ENCODE peak calls at places on chromosomes 3 and 15, in six cellular contexts. One of them, this sample, is unnamed.

GRCh38 chr3:188316021-188316722 is 162.2 kb downstream of the LPP start:
- DNase-seq in BJ: no peak
- DNase-seq in pancreas: no peak
- DNase-seq in bronchial epithelial cell: no peak
- DNase-seq in body of pancreas: no peak
- DNase-seq in GM06990: no peak
- DNase-seq in this sample: no peak

GRCh38 chr3:23874359-23875120 is 42.2 kb downstream of the NKIRAS1 start:
- DNase-seq in body of pancreas: no peak
- DNase-seq in pancreas: no peak
- DNase-seq in bronchial epithelial cell: peak; percentile 72
- DNase-seq in GM06990: no peak
- DNase-seq in BJ: peak; percentile 28
- DNase-seq in this sample: no peak

GRCh38 chr3:182165234-182165633 is 453.5 kb downstream of the SOX2 start:
- DNase-seq in BJ: no peak
- DNase-seq in pancreas: no peak
- DNase-seq in body of pancreas: no peak
- DNase-seq in bronchial epithelial cell: peak; percentile 99
- DNase-seq in GM06990: no peak
- DNase-seq in this sample: peak; percentile 30

GRCh38 chr3:153667341-153667740 is 453.8 kb upstream of the ARHGEF26 start:
- DNase-seq in GM06990: no peak
- DNase-seq in body of pancreas: no peak
- DNase-seq in pancreas: no peak
- DNase-seq in bronchial epithelial cell: no peak
- DNase-seq in BJ: no peak
- DNase-seq in this sample: no peak

GRCh38 chr15:65888998-65889397 is 19.7 kb downstream of the RAB11A start:
- DNase-seq in pancreas: no peak
- DNase-seq in body of pancreas: no peak
- DNase-seq in bronchial epithelial cell: no peak
- DNase-seq in BJ: no peak
- DNase-seq in GM06990: no peak
- DNase-seq in this sample: no peak

GRCh38 chr3:139585820-139586219 is 46.3 kb upstream of the RBP1 start:
- DNase-seq in GM06990: no peak
- DNase-seq in body of pancreas: no peak
- DNase-seq in BJ: no peak
- DNase-seq in bronchial epithelial cell: no peak
- DNase-seq in pancreas: no peak
- DNase-seq in this sample: no peak

GRCh38 chr15:99076109-99076508 is 28.8 kb upstream of the SYNM start:
- DNase-seq in pancreas: no peak
- DNase-seq in GM06990: no peak
- DNase-seq in BJ: no peak
- DNase-seq in bronchial epithelial cell: no peak
- DNase-seq in body of pancreas: no peak
- DNase-seq in this sample: no peak

GRCh38 chr3:7332696-7333095 is 471.8 kb downstream of the GRM7 start:
- DNase-seq in BJ: no peak
- DNase-seq in bronchial epithelial cell: no peak
- DNase-seq in GM06990: no peak
- DNase-seq in body of pancreas: no peak
- DNase-seq in pancreas: no peak
- DNase-seq in this sample: no peak

GRCh38 chr15:56042982-56043980 is 49.9 kb upstream of the NEDD4 start:
- DNase-seq in BJ: no peak
- DNase-seq in GM06990: no peak
- DNase-seq in bronchial epithelial cell: no peak
- DNase-seq in body of pancreas: no peak
- DNase-seq in pancreas: no peak
- DNase-seq in this sample: no peak

GRCh38 chr3:105523496-105523895 is 156.8 kb downstream of the ALCAM start:
- DNase-seq in bronchial epithelial cell: peak; percentile 61
- DNase-seq in body of pancreas: no peak
- DNase-seq in BJ: peak; percentile 16
- DNase-seq in GM06990: no peak
- DNase-seq in pancreas: no peak
- DNase-seq in this sample: no peak

GRCh38 chr15:57861039-57861638 is 154.6 kb downstream of the POLR2M start:
- DNase-seq in body of pancreas: peak; percentile 28
- DNase-seq in GM06990: no peak
- DNase-seq in bronchial epithelial cell: peak; percentile 65
- DNase-seq in pancreas: no peak
- DNase-seq in BJ: no peak
- DNase-seq in this sample: peak; percentile 37

GRCh38 chr3:61562810-61563613 is 1.6 kb downstream of the PTPRG start:
- DNase-seq in bronchial epithelial cell: no peak
- DNase-seq in pancreas: peak; percentile 64
- DNase-seq in body of pancreas: peak; percentile 40
- DNase-seq in BJ: no peak
- DNase-seq in GM06990: peak; percentile 52
- DNase-seq in this sample: no peak

GRCh38 chr15:43511012-43511885 is 6.2 kb upstream of the MAP1A start:
- DNase-seq in GM06990: no peak
- DNase-seq in BJ: no peak
- DNase-seq in body of pancreas: no peak
- DNase-seq in bronchial epithelial cell: no peak
- DNase-seq in pancreas: no peak
- DNase-seq in this sample: no peak

GRCh38 chr15:84752700-84753099 is 4.3 kb downstream of the ZNF592 start:
- DNase-seq in BJ: no peak
- DNase-seq in bronchial epithelial cell: no peak
- DNase-seq in GM06990: no peak
- DNase-seq in body of pancreas: no peak
- DNase-seq in pancreas: no peak
- DNase-seq in this sample: no peak

GRCh38 chr3:58299839-58300516 is 6.1 kb upstream of the RPP14 start:
- DNase-seq in pancreas: no peak
- DNase-seq in body of pancreas: no peak
- DNase-seq in BJ: no peak
- DNase-seq in GM06990: no peak
- DNase-seq in bronchial epithelial cell: peak; percentile 50
- DNase-seq in this sample: no peak

GRCh38 chr3:21195203-21195602 is 555.8 kb downstream of the ZNF385D start:
- DNase-seq in bronchial epithelial cell: no peak
- DNase-seq in BJ: no peak
- DNase-seq in pancreas: no peak
- DNase-seq in body of pancreas: no peak
- DNase-seq in GM06990: no peak
- DNase-seq in this sample: no peak

GRCh38 chr3:186057594-186057993 is 51.3 kb downstream of the ETV5 start:
- DNase-seq in BJ: peak; percentile 10
- DNase-seq in body of pancreas: no peak
- DNase-seq in GM06990: no peak
- DNase-seq in pancreas: no peak
- DNase-seq in bronchial epithelial cell: peak; percentile 81
- DNase-seq in this sample: no peak

GRCh38 chr3:131242201-131242600 is 139.4 kb upstream of the NUDT16 start:
- DNase-seq in BJ: no peak
- DNase-seq in body of pancreas: no peak
- DNase-seq in pancreas: no peak
- DNase-seq in bronchial epithelial cell: no peak
- DNase-seq in GM06990: no peak
- DNase-seq in this sample: no peak

GRCh38 chr3:77780621-77781020 is 740.7 kb downstream of the ROBO2 start:
- DNase-seq in BJ: no peak
- DNase-seq in body of pancreas: no peak
- DNase-seq in bronchial epithelial cell: no peak
- DNase-seq in GM06990: no peak
- DNase-seq in pancreas: no peak
- DNase-seq in this sample: no peak

GRCh38 chr3:152151216-152151874 is 117.4 kb upstream of the MBNL1 start:
- DNase-seq in BJ: no peak
- DNase-seq in GM06990: no peak
- DNase-seq in body of pancreas: no peak
- DNase-seq in bronchial epithelial cell: peak; percentile 29
- DNase-seq in pancreas: no peak
- DNase-seq in this sample: no peak

DNA sequence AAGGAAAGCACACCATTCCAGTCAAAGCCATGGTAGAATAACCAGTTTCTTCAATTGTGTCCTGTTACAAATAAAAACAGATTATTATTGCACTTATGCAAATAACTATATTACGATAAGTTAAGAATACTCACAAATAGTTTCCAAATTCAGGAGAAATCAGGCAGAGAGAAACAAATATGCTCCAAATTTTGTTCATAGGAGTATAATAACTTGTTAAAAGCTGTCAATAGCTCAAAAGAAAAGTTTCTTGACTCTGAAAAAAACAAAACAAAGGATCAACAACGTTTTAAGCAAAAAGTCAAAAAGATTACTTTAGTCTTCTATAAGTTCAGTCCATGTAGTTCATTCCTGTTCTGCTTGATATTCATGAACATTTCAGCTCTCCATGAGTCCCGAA is 59.7 kb upstream of the BDH1 start:
- DNase-seq in body of pancreas: no peak
- DNase-seq in BJ: no peak
- DNase-seq in GM06990: no peak
- DNase-seq in bronchial epithelial cell: no peak
- DNase-seq in pancreas: no peak
- DNase-seq in this sample: no peak
- H3K36me3 ChIP-seq in body of pancreas: no peaks in the 10 kb centered on the region
- H3K36me3 ChIP-seq in BJ: peaks cover 6% of the 10 kb centered on the region
- H3K36me3 ChIP-seq in GM06990: peaks cover 5% of the 10 kb centered on the region
- H3K36me3 ChIP-seq in bronchial epithelial cell: peaks cover 5% of the 10 kb centered on the region
- H3K36me3 ChIP-seq in pancreas: peaks cover 83% of the 10 kb centered on the region
- H3K36me3 ChIP-seq in this sample: no peaks in the 10 kb centered on the region

GRCh38 chr3:70840106-70840870 is 527.9 kb upstream of the MDFIC2 start:
- DNase-seq in pancreas: no peak
- DNase-seq in BJ: no peak
- DNase-seq in GM06990: no peak
- DNase-seq in bronchial epithelial cell: peak; percentile 72
- DNase-seq in body of pancreas: peak; percentile 24
- DNase-seq in this sample: no peak
- TF ChIP-seq CTCF in pancreas: no peak
- TF ChIP-seq CTCF in BJ: no peak
- TF ChIP-seq CTCF in GM06990: no peak
- TF ChIP-seq CTCF in bronchial epithelial cell: no peak
- TF ChIP-seq CTCF in body of pancreas: no peak
- TF ChIP-seq CTCF in this sample: no peak

GRCh38 chr15:67862771-67863441 is 23.1 kb upstream of the RNU6-1 start:
- DNase-seq in bronchial epithelial cell: no peak
- DNase-seq in body of pancreas: no peak
- DNase-seq in GM06990: peak; percentile 63
- DNase-seq in BJ: no peak
- DNase-seq in pancreas: no peak
- DNase-seq in this sample: no peak
- H3K4me3 ChIP-seq in bronchial epithelial cell: no peak overlapping the region
- H3K4me3 ChIP-seq in body of pancreas: no peak overlapping the region
- H3K4me3 ChIP-seq in GM06990: peak overlapping the region; percentile 63
- H3K4me3 ChIP-seq in BJ: no peak overlapping the region
- H3K4me3 ChIP-seq in pancreas: peak overlapping the region; percentile 38
- H3K4me3 ChIP-seq in this sample: peak overlapping the region; percentile 28

GRCh38 chr15:59662260-59662659 is 4.9 kb upstream of the GTF2A2 start:
- DNase-seq in GM06990: no peak
- DNase-seq in bronchial epithelial cell: no peak
- DNase-seq in BJ: no peak
- DNase-seq in body of pancreas: no peak
- DNase-seq in pancreas: no peak
- DNase-seq in this sample: no peak

GRCh38 chr15:59659366-59659765 is 2.1 kb upstream of the GTF2A2 start:
- DNase-seq in pancreas: no peak
- DNase-seq in body of pancreas: no peak
- DNase-seq in BJ: no peak
- DNase-seq in bronchial epithelial cell: no peak
- DNase-seq in GM06990: no peak
- DNase-seq in this sample: no peak

GRCh38 chr15:59654043-59654442 is 3.3 kb downstream of the GTF2A2 start:
- DNase-seq in body of pancreas: no peak
- DNase-seq in bronchial epithelial cell: no peak
- DNase-seq in BJ: no peak
- DNase-seq in pancreas: no peak
- DNase-seq in GM06990: no peak
- DNase-seq in this sample: no peak

GRCh38 chr15:59656935-59657634 is at the start of gene GTF2A2:
- DNase-seq in GM06990: peak; percentile 98
- DNase-seq in BJ: peak; percentile 73
- DNase-seq in pancreas: peak; percentile 95
- DNase-seq in body of pancreas: peak; percentile 93
- DNase-seq in bronchial epithelial cell: peak; percentile 90
- DNase-seq in this sample: peak; percentile 93

DNA sequence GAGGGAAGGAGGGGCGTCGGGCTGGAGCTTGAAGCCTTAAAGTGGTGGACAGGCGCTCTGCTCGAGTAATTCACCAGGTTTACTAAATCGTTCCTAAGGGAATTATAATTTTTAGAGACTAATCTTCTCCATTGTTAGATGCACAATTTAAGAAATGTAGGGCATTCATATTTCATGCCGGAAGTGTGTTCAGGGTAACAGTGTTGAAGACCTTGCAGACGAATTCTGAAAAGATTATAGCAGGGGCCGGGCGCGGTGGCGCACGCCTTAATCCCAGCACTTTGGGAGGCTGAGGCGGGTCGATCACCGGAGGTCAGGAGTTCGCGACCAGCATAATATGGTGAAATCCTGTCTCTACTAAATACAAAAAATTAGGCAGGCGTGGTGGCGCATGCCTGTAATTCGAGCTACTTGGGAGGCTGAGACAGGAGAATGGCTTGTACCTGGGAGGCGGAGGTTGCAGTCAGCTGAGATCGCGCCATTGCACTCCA is 365 bp upstream of the GTF2A2 start:
- DNase-seq in body of pancreas: no peak
- DNase-seq in pancreas: no peak
- DNase-seq in GM06990: no peak
- DNase-seq in BJ: no peak
- DNase-seq in bronchial epithelial cell: no peak
- DNase-seq in this sample: no peak
- H3K36me3 ChIP-seq in body of pancreas: no peaks in the 10 kb centered on the region
- H3K36me3 ChIP-seq in pancreas: no peaks in the 10 kb centered on the region
- H3K36me3 ChIP-seq in GM06990: peaks cover 9% of the 10 kb centered on the region
- H3K36me3 ChIP-seq in BJ: peaks cover 3% of the 10 kb centered on the region
- H3K36me3 ChIP-seq in bronchial epithelial cell: no peaks in the 10 kb centered on the region
- H3K36me3 ChIP-seq in this sample: no peaks in the 10 kb centered on the region

DNA sequence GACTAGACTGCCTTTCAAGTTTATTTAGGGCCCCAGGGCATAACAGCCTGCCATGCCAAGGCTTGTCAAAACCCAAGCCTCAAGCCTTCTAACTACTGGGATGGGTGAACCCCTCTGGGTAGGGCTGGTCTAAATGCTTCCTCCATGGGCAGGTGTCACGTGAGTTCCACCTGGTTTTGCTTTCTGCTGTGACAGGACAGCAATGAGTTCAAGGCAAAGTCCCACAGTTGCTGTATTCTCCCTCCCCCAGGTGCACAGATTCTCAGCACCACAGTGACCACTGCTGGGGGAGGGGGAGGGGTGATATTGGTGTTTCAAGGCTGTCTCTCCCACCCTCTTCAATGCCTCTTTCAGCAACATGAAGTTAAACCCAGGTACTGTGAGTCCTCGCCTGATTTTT is 46.9 kb upstream of the UBE2Q2 start:
- DNase-seq in body of pancreas: no peak
- DNase-seq in BJ: no peak
- DNase-seq in GM06990: no peak
- DNase-seq in bronchial epithelial cell: no peak
- DNase-seq in pancreas: no peak
- DNase-seq in this sample: no peak
- TF ChIP-seq CTCF in body of pancreas: no peak
- TF ChIP-seq CTCF in BJ: no peak
- TF ChIP-seq CTCF in GM06990: no peak
- TF ChIP-seq CTCF in bronchial epithelial cell: no peak
- TF ChIP-seq CTCF in pancreas: no peak
- TF ChIP-seq CTCF in this sample: no peak